ENCODE peak calls at places on chromosome 3, in nine cellular contexts. I is AG04450; C is A549; O is endothelial cell of umbilical vein; E is stomach; W is tibial artery; U is CD8-positive, alpha-beta T cell; D is tibial nerve; S is uterus. P is an unnamed sample.

GRCh38 chr3:143775401-143775970 is 72.8 kb downstream of the SLC9A9 start:
- DNase-seq in D (no peak), E (no peak), I (no peak), C (peak; percentile 65), O (peak; percentile 57), U (no peak), S (no peak), W (no peak), P (no peak)

GRCh38 chr3:120550546-120550945 is 45.6 kb upstream of the NDUFB4 start:
- DNase-seq in S (no peak), I (no peak), D (no peak), O (no peak), E (no peak), C (no peak), W (no peak), U (no peak), P (no peak)

GRCh38 chr3:75218577-75218976 is 445.6 kb upstream of the FRG2C start:
- DNase-seq in O (no peak), W (no peak), D (no peak), I (no peak), C (no peak), S (no peak), E (no peak), U (no peak), P (no peak)

GRCh38 chr3:35426581-35426980 is 212.7 kb upstream of the ARPP21 start:
- DNase-seq in S (no peak), I (no peak), D (no peak), O (no peak), C (no peak), W (no peak), E (no peak), U (no peak), P (no peak)

GRCh38 chr3:84738101-84738500 is 220.7 kb upstream of the CADM2 start:
- DNase-seq in E (no peak), W (no peak), S (no peak), O (no peak), D (no peak), I (no peak), C (no peak), U (no peak), P (no peak)

GRCh38 chr3:29513236-29513635 is 232.4 kb downstream of the RBMS3 start:
- DNase-seq in D (no peak), C (no peak), W (no peak), S (peak; percentile 43), O (peak; percentile 82), E (no peak), I (no peak), U (no peak), P (no peak)

GRCh38 chr3:182959474-182960350 is 20.6 kb downstream of the DCUN1D1 start:
- DNase-seq in U (no peak), I (no peak), S (no peak), O (peak; percentile 18), W (no peak), D (no peak), C (no peak), E (no peak), P (no peak)

GRCh38 chr3:138694287-138695007 is 85.9 kb downstream of the FAIM start:
- DNase-seq in D (no peak), I (peak; percentile 91), O (peak; percentile 58), S (no peak), W (no peak), E (no peak), C (peak; percentile 5), U (no peak), P (no peak)

GRCh38 chr3:51338632-51339031 is 46.5 kb upstream of the MANF start:
- DNase-seq in S (no peak), U (no peak), W (no peak), E (peak; percentile 64), I (no peak), D (no peak), O (no peak), C (no peak), P (no peak)

GRCh38 chr3:166425900-166426611 is 588.8 kb upstream of the BCHE start:
- DNase-seq in U (no peak), C (no peak), W (no peak), D (no peak), O (no peak), S (no peak), I (no peak), E (no peak), P (no peak)

GRCh38 chr3:169112153-169112892 is 551.2 kb downstream of the MECOM start:
- DNase-seq in O (peak; percentile 86), C (no peak), D (no peak), W (no peak), U (no peak), E (no peak), S (no peak), I (peak; percentile 69), P (no peak)

GRCh38 chr3:132787616-132788015 is 65.4 kb upstream of the NPHP3 start:
- DNase-seq in E (no peak), I (no peak), O (peak; percentile 4), S (peak; percentile 22), W (no peak), C (no peak), D (peak; percentile 18), U (no peak), P (no peak)

GRCh38 chr3:52535411-52536111 is 844 bp upstream of the UQCC5 start:
- DNase-seq in E (no peak), C (no peak), I (no peak), O (no peak), U (no peak), W (no peak), S (no peak), D (no peak), P (no peak)
- H3K4me3 ChIP-seq in E (peak overlapping the region; percentile 19), C (peak overlapping the region; percentile 13), I (no peak overlapping the region), O (no peak overlapping the region), U (peak overlapping the region; percentile 42), W (peak overlapping the region; percentile 19), S (no peak overlapping the region), D (peak overlapping the region; percentile 89), P (peak overlapping the region; percentile 91)

DNA sequence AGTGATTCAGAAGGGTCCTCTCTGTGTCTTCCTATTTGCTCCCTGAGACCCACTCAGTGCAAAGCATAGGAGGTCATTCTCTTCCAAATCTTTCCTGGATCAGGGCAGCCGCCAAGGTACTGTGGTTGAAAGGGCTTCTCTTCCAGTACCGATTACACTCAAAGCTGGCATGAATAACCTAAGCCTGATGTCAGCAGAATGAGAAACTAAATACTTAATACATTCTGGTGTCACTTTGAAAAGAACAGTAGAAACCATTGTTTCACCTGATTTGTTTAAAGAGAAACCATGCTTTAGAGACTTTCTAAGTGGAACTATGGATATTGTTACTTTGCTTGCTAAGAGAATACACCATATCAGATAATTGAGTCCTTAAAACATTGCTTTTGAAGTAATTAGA is 50.2 kb downstream of the PDHB start:
- DNase-seq in I (no peak), W (no peak), U (no peak), D (no peak), C (no peak), E (no peak), O (no peak), S (no peak), P (no peak)
- H3K27ac ChIP-seq in I (peak overlapping the region; percentile 69), W (no peak overlapping the region), U (no peak overlapping the region), D (no peak overlapping the region), C (no peak overlapping the region), E (peak overlapping the region; percentile 32), O (no peak overlapping the region), S (no peak overlapping the region), P (no peak overlapping the region)

GRCh38 chr3:108153451-108153981 is 62.7 kb upstream of the CD47 start:
- DNase-seq in I (peak; percentile 13), U (peak; percentile 2), D (no peak), E (peak; percentile 39), O (peak; percentile 43), W (no peak), S (no peak), C (no peak), P (no peak)
- TF ChIP-seq CTCF in I (peak; percentile 48), U (peak; percentile 54), D (no peak), E (no peak), O (peak; percentile 18), W (no peak), S (no peak), C (peak; percentile 42), P (no peak)

GRCh38 chr3:11226042-11226370 is 46.2 kb upstream of the ATG7 start:
- DNase-seq in I (no peak), W (no peak), C (no peak), D (no peak), U (no peak), O (no peak), E (peak; percentile 70), S (no peak), P (no peak)
- H3K4me3 ChIP-seq in I (no peak overlapping the region), W (no peak overlapping the region), C (peak overlapping the region; percentile 64), D (no peak overlapping the region), U (no peak overlapping the region), O (peak overlapping the region; percentile 65), E (no peak overlapping the region), S (no peak overlapping the region), P (peak overlapping the region; percentile 50)